ENCODE peak calls at places on chromosomes 16 and 17, in seven cellular contexts. J is Daoy; T is stimulated activated CD4-positive, alpha-beta T cell treated with anti-CD3 and anti-CD28 coated beads, Interleukin-2, amount 100 ng/mL, for 48 hours; E is hepatocyte; A is endothelial cell; V is omental fat pad; K is smooth muscle cell of the brain vasculature. B is an unnamed sample.

GRCh38 chr17:81183807-81184206 is 17.8 kb upstream of the AATK start:
- DNase-seq in V (no peak), E (no peak), A (no peak), K (no peak), T (no peak), J (no peak), B (no peak)

GRCh38 chr17:78238823-78239488 is 7.5 kb downstream of the TMEM235 start:
- DNase-seq in K (no peak), J (peak), E (peak), A (no peak), V (no peak), T (no peak), B (no peak)

GRCh38 chr17:57670769-57671545 is 74.1 kb downstream of the CCDC182 start:
- DNase-seq in J (no peak), E (no peak), K (no peak), T (no peak), V (no peak), A (peak), B (no peak)

GRCh38 chr16:19885456-19886060 is 910 bp upstream of the GPRC5B start:
- DNase-seq in J (no peak), E (no peak), A (peak), T (no peak), V (no peak), K (no peak), B (peak)

GRCh38 chr16:31273676-31274075 is 13.9 kb downstream of the ITGAM start:
- DNase-seq in E (no peak), A (no peak), V (no peak), T (no peak), K (no peak), J (no peak), B (no peak)

GRCh38 chr17:57294629-57295501 is 38.5 kb downstream of the MSI2 start:
- DNase-seq in A (no peak), V (no peak), E (no peak), T (peak), J (peak), K (peak), B (peak)

GRCh38 chr16:57145964-57146647 is 39.7 kb downstream of the PSME3IP1 start:
- DNase-seq in K (no peak), V (peak), J (no peak), T (no peak), A (no peak), E (no peak), B (no peak)

GRCh38 chr17:12302711-12303110 is 282.0 kb downstream of the MAP2K4 start:
- DNase-seq in V (no peak), T (no peak), A (no peak), K (no peak), J (no peak), E (no peak), B (no peak)

GRCh38 chr16:13961099-13961811 is 41.3 kb downstream of the ERCC4 start:
- DNase-seq in J (peak), A (no peak), V (no peak), K (peak), E (peak), T (no peak), B (no peak)

GRCh38 chr16:85167589-85168537 is 55.6 kb upstream of the CIBAR2 start:
- DNase-seq in J (no peak), T (no peak), K (no peak), V (no peak), E (peak), A (no peak), B (peak)

GRCh38 chr17:82648761-82649474 is 674 bp upstream of the WDR45B start:
- DNase-seq in A (peak), K (no peak), T (no peak), V (no peak), E (no peak), J (peak), B (peak)

GRCh38 chr17:73786286-73786743 is 142.1 kb upstream of the SDK2 start:
- DNase-seq in K (no peak), T (no peak), E (peak), V (no peak), J (peak), A (no peak), B (no peak)

GRCh38 chr16:8660841-8661301 is 13.5 kb upstream of the ABAT start:
- DNase-seq in J (peak), E (peak), K (no peak), V (no peak), A (peak), T (peak), B (peak)

GRCh38 chr17:55420067-55420775 is 1.4 kb downstream of the MMD start:
- DNase-seq in K (no peak), J (no peak), A (no peak), V (no peak), E (no peak), T (no peak), B (no peak)

GRCh38 chr17:44959821-44960523 is 8.1 kb downstream of the C1QL1 start:
- DNase-seq in A (no peak), E (no peak), T (no peak), K (no peak), V (no peak), J (no peak), B (no peak)

GRCh38 chr16:67463691-67464090 is 17.3 kb downstream of the ATP6V0D1 start:
- DNase-seq in V (no peak), J (no peak), E (no peak), A (no peak), K (no peak), T (no peak), B (no peak)

GRCh38 chr17:55758171-55758570 is 7.3 kb downstream of the PCTP start:
- DNase-seq in T (no peak), A (no peak), J (no peak), V (no peak), K (no peak), E (no peak), B (no peak)

GRCh38 chr16:65294154-65294553 is 172.3 kb upstream of the CDH11 start:
- DNase-seq in K (no peak), T (no peak), V (no peak), A (no peak), J (no peak), E (no peak), B (no peak)

GRCh38 chr17:56185905-56186783 is 32.9 kb downstream of the ANKFN1 start:
- DNase-seq in E (peak), V (no peak), A (no peak), T (no peak), K (peak), J (peak), B (no peak)

GRCh38 chr17:71963341-71963740 is 157.5 kb upstream of the SOX9 start:
- DNase-seq in T (no peak), E (no peak), J (no peak), K (no peak), V (no peak), A (no peak), B (no peak)

GRCh38 chr17:26731005-26731921 is 562.7 kb upstream of the WSB1 start:
- DNase-seq in A (no peak), T (no peak), V (no peak), J (no peak), K (no peak), E (no peak), B (no peak)

B was measured in psoas muscle.